ENCODE peak calls at places on chromosomes 4 and X, in six cellular contexts. O, F, L, C, P and T are unnamed samples.

GRCh38 chrX:38347136-38347535 is 5.3 kb upstream of the OTC start:
- DNase-seq in F (no peak), C (peak), O (no peak), L (peak), P (no peak), T (no peak)

GRCh38 chrX:78329486-78329885 is 2.1 kb upstream of the CYSLTR1 start:
- DNase-seq in O (no peak), C (no peak), F (no peak), L (no peak), P (no peak), T (no peak)

GRCh38 chr4:77697860-77698599 is 92.4 kb downstream of the CXCL13 start:
- DNase-seq in P (peak), O (no peak), L (peak), C (peak), F (peak), T (no peak)

GRCh38 chr4:45284400-45285085 is 558.2 kb upstream of the GNPDA2 start:
- DNase-seq in C (no peak), F (no peak), L (no peak), O (peak), P (no peak), T (no peak)

GRCh38 chr4:83011779-83012630 is 1.4 kb upstream of the LIN54 start:
- DNase-seq in F (peak), L (peak), C (peak), P (peak), O (peak), T (peak)

GRCh38 chr4:9765091-9765490 is 16.3 kb upstream of the DRD5 start:
- DNase-seq in F (no peak), L (peak), C (peak), P (peak), O (no peak), T (peak)

GRCh38 chrX:31603411-31604120 is 531.7 kb upstream of the FTHL17 start:
- DNase-seq in C (no peak), O (no peak), P (no peak), F (no peak), L (peak), T (no peak)

GRCh38 chr4:37219251-37219650 is 25.3 kb upstream of the NWD2 start:
- DNase-seq in L (no peak), O (no peak), P (no peak), F (no peak), C (no peak), T (no peak)

GRCh38 chr4:152735302-152735917 is 44.1 kb downstream of the TIGD4 start:
- DNase-seq in L (peak), O (no peak), P (no peak), C (no peak), F (no peak), T (no peak)

GRCh38 chr4:149441338-149441737 is 374.3 kb downstream of the IQCM start:
- DNase-seq in O (no peak), F (no peak), P (no peak), L (peak), C (no peak), T (no peak)

GRCh38 chr4:181416966-181417365 is 826.2 kb upstream of the TENM3 start:
- DNase-seq in F (no peak), C (no peak), L (no peak), P (no peak), O (no peak), T (no peak)

GRCh38 chr4:5971077-5971447 is 47.2 kb downstream of the C4orf50 start:
- DNase-seq in C (no peak), P (no peak), F (no peak), O (peak), L (no peak), T (no peak)

GRCh38 chrX:104681214-104681613 is 115.2 kb downstream of the IL1RAPL2 start:
- DNase-seq in F (no peak), C (no peak), P (no peak), L (no peak), O (no peak), T (no peak)

GRCh38 chr4:13657016-13657415 is 29.5 kb upstream of the BOD1L1 start:
- DNase-seq in C (no peak), P (no peak), L (no peak), F (no peak), O (no peak), T (no peak)

GRCh38 chr4:13656569-13656988 is 29.1 kb upstream of the BOD1L1 start:
- DNase-seq in P (peak), O (peak), L (peak), F (peak), C (peak), T (peak)

GRCh38 chr4:13654158-13654797 is 26.8 kb upstream of the BOD1L1 start:
- DNase-seq in F (peak), P (peak), L (peak), O (peak), C (peak), T (peak)

DNA sequence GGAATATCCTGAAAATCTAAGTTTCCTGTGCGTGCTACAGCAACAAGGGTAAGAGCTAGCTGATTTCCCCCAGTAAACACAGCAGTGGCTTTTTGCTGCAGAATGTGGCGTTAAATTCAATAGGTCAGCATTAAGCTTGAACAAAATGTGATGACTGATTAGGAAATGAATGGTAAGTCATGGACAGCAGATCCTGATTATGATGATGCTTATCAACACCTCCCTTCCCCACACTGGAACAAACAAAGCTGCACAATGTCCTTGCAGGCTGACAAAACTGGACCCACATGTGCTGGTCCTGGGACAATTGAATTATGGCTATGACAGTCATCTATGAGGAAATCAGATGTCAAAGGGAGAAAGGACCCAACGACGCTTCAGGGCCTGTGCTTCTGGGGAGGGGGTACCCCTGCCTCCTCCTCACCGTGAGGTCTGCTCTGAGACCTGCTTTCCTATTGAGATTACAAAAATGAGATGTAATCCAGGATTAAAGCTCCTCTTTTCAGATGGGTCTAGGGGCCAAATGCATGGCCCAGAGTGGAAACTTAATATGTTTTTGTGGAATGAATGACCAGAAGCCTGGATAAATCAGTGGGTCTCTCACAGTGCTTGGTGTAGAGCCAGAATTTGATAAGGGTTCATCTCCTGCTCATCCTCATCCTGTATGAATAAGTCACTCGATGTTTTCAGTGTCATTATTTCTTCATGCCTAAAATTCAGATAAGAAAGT is 32.0 kb upstream of the BOD1L1 start:
- DNase-seq in L (no peak), P (no peak), F (no peak), C (no peak), O (no peak), T (no peak)
- TF ChIP-seq CTCF in L (no peak), P (no peak), F (no peak), C (no peak), O (no peak), T (no peak)

DNA sequence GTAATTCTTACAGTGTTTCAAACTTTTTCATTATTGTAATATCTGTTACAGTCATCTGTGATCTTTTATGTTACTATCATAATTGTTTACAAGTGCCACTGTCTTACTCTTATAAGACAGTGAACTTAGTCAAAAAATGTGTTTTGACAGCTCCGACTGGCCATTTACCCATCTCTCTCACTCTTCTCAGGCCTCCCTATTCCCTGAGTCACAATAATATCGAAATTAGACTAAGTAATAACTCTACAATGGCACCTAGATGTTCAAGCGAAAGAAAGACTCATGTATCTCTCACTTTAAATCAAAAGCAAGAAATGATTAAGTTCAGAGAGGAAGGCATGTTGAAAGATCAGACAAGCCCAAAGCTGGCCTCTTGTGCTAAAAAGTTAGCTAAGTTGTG is 184.2 kb downstream of the CDS1 start:
- DNase-seq in C (no peak), L (no peak), P (no peak), F (no peak), O (no peak), T (no peak)
- TF ChIP-seq CTCF in C (no peak), L (no peak), P (no peak), F (no peak), O (no peak), T (no peak)

DNA sequence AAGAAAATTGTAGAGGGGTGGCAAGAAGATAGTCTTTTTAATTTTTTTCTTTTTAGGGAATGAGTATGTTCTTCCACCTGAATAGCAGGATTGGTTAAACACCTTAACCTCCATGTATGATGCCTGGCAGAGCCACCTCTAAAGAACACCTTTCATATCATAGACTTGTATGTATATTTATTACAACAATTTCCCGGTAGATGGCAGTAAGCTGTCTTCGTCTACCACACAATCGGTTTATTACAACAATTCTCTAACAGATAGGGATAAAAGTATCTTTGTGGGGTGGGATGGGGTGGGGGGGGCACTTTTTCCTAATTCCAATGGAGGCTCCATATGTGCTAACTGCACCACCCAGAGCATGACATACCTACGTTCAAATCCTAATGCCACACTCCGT is 255.5 kb downstream of the LDB2 start:
- DNase-seq in P (no peak), O (no peak), L (peak), C (no peak), F (no peak), T (no peak)
- TF ChIP-seq CTCF in P (no peak), O (peak), L (peak), C (no peak), F (no peak), T (no peak)

GRCh38 chrX:136488706-136489105 is 959 bp downstream of the BRS3 start:
- DNase-seq in C (no peak), L (no peak), O (no peak), P (no peak), F (no peak), T (no peak)
- TF ChIP-seq CTCF in C (no peak), L (no peak), O (no peak), P (no peak), F (peak), T (no peak)